ENCODE peak calls at places on chromosomes 2 and 18, in eight cellular contexts. D is GM23248, R is A549, I is breast epithelium, F is mammary epithelial cell, T is left ventricle myocardium inferior, Y is neural progenitor cell, Q is lung. E is an unnamed sample.

GRCh38 chr18:13235326-13235937 is 16.9 kb downstream of the LDLRAD4 start:
- DNase-seq in D (no peak), R (no peak), I (no peak), F (peak), T (no peak), Y (no peak), Q (no peak), E (no peak)

GRCh38 chr2:121478996-121479735 is 51.5 kb upstream of the RNU4ATAC start:
- DNase-seq in D (no peak), R (no peak), I (no peak), F (no peak), T (no peak), Y (no peak), Q (no peak), E (no peak)

GRCh38 chr2:46967990-46968647 is 52.5 kb upstream of the MCFD2 start:
- DNase-seq in D (peak), R (peak), I (peak), F (peak), T (peak), Y (no peak), Q (peak), E (no peak)

GRCh38 chr18:10476430-10476829 is 22.0 kb downstream of the APCDD1 start:
- DNase-seq in D (peak), R (no peak), I (no peak), F (no peak), T (no peak), Y (no peak), Q (no peak), E (no peak)

GRCh38 chr2:208101716-208102631 is 22.4 kb downstream of the CRYGD start:
- DNase-seq in D (peak), R (peak), I (no peak), F (peak), T (no peak), Y (peak), Q (no peak), E (no peak)

GRCh38 chr2:182597570-182597969 is 118.5 kb upstream of the DNAJC10 start:
- DNase-seq in D (no peak), R (no peak), I (no peak), F (no peak), T (no peak), Y (no peak), Q (no peak), E (no peak)

GRCh38 chr2:165313448-165313847 is 74.2 kb downstream of the SCN2A start:
- DNase-seq in D (no peak), R (no peak), I (no peak), F (no peak), T (no peak), Y (no peak), Q (no peak), E (no peak)

GRCh38 chr2:164678750-164679149 is 57.5 kb upstream of the GRB14 start:
- DNase-seq in D (no peak), R (no peak), I (no peak), F (no peak), T (no peak), Y (no peak), Q (no peak), E (no peak)

GRCh38 chr2:109722026-109722425 is 72.1 kb upstream of the RGPD5 start:
- DNase-seq in D (no peak), R (no peak), I (peak), F (no peak), T (peak), Y (no peak), Q (peak), E (no peak)

GRCh38 chr2:11576398-11576797 is 42.6 kb downstream of the GREB1 start:
- DNase-seq in D (no peak), R (no peak), I (no peak), F (no peak), T (no peak), Y (no peak), Q (no peak), E (no peak)

GRCh38 chr2:18500333-18500732 is 60.1 kb downstream of the RDH14 start:
- DNase-seq in D (peak), R (no peak), I (no peak), F (peak), T (no peak), Y (no peak), Q (no peak), E (no peak)

GRCh38 chr2:7539760-7540159 is 622.5 kb downstream of the RNF144A start:
- DNase-seq in D (peak), R (no peak), I (no peak), F (no peak), T (no peak), Y (no peak), Q (no peak), E (no peak)

GRCh38 chr18:9755110-9755509 is 47.0 kb downstream of the RAB31 start:
- DNase-seq in D (no peak), R (no peak), I (no peak), F (no peak), T (no peak), Y (no peak), Q (no peak), E (no peak)

GRCh38 chr2:218019411-218020060 is 16.7 kb upstream of the TNS1 start:
- DNase-seq in D (no peak), R (no peak), I (no peak), F (no peak), T (peak), Y (no peak), Q (no peak), E (no peak)

GRCh38 chr2:218015831-218016521 is 13.2 kb upstream of the TNS1 start:
- DNase-seq in D (no peak), R (no peak), I (no peak), F (no peak), T (peak), Y (peak), Q (no peak), E (peak)

GRCh38 chr2:218014706-218015685 is 12.2 kb upstream of the TNS1 start:
- DNase-seq in D (peak), R (no peak), I (no peak), F (no peak), T (no peak), Y (no peak), Q (no peak), E (no peak)

GRCh38 chr2:218016810-218017209 is 14.0 kb upstream of the TNS1 start:
- DNase-seq in D (no peak), R (no peak), I (no peak), F (no peak), T (peak), Y (no peak), Q (no peak), E (no peak)

GRCh38 chr2:218017211-218018053 is 14.6 kb upstream of the TNS1 start:
- DNase-seq in D (no peak), R (no peak), I (no peak), F (no peak), T (peak), Y (no peak), Q (no peak), E (no peak)
- H3K27ac ChIP-seq in D (no peak), R (peak), I (no peak), F (no peak), T (peak), Y (no peak), Q (no peak), E (no peak)

GRCh38 chr2:95346236-95346737 is 49.1 kb downstream of the KCNIP3 start:
- DNase-seq in D (peak), R (peak), I (peak), F (peak), T (peak), Y (no peak), Q (no peak), E (peak)
- H3K4me3 ChIP-seq in D (peak), R (peak), I (peak), F (peak), T (peak), Y (peak), Q (peak), E (peak)

GRCh38 chr2:2503864-2504418 is 172.9 kb upstream of the MYT1L start:
- DNase-seq in D (no peak), R (no peak), I (no peak), F (no peak), T (no peak), Y (no peak), Q (no peak), E (no peak)
- H3K27ac ChIP-seq in D (no peak), R (no peak), I (no peak), F (no peak), T (no peak), Y (no peak), Q (no peak), E (no peak)

DNA sequence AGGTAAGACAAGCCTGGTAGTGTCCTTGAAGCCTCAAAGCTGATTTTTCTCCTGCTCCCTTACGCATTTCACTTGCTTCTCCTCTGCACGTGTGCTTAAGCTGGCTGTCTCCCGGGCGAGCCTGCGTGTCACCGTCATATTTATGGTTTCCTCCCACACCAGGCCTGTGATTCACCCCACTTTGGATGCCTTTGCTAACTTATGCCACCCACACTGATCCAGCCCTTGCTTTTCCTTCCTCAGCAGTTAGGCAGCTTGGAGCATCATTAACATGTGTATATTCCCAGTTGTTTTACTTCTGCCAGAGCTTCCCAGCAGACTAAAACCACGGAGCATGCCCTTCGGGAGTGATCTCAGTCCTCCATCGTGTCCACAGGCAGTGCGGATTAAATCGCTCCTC is 2.2 kb downstream of the ST3GAL5 start:
- DNase-seq in D (peak), R (peak), I (no peak), F (peak), T (no peak), Y (no peak), Q (peak), E (peak)
- H3K4me3 ChIP-seq in D (peak), R (peak), I (peak), F (peak), T (peak), Y (no peak), Q (peak), E (no peak)

GRCh38 chr2:27014771-27015433 is 17.9 kb upstream of the TMEM214 start:
- DNase-seq in D (no peak), R (no peak), I (no peak), F (no peak), T (no peak), Y (no peak), Q (no peak), E (peak)
- H3K27ac ChIP-seq in D (no peak), R (peak), I (peak), F (no peak), T (peak), Y (no peak), Q (peak), E (peak)

E was measured in WERI-Rb-1.